ENCODE peak calls at places on chromosomes 5 and 9, in four cellular contexts. One of them, this sample, is unnamed.

GRCh38 chr9:37017546-37017945 is 16.5 kb downstream of the PAX5 start:
- DNase-seq in foreskin fibroblast: no peak
- DNase-seq in neural progenitor cell: no peak
- DNase-seq in cardiac muscle cell: no peak
- DNase-seq in this sample: no peak

GRCh38 chr9:12426198-12426864 is 266.9 kb upstream of the TYRP1 start:
- DNase-seq in foreskin fibroblast: no peak
- DNase-seq in neural progenitor cell: peak; percentile 38
- DNase-seq in cardiac muscle cell: peak; percentile 35
- DNase-seq in this sample: peak; percentile 14

GRCh38 chr5:64775288-64775687 is 6.6 kb downstream of the CWC27 start:
- DNase-seq in foreskin fibroblast: no peak
- DNase-seq in neural progenitor cell: no peak
- DNase-seq in cardiac muscle cell: no peak
- DNase-seq in this sample: no peak

GRCh38 chr9:116641292-116642059 is 45.6 kb upstream of the TRIM32 start:
- DNase-seq in foreskin fibroblast: peak; percentile 22
- DNase-seq in neural progenitor cell: no peak
- DNase-seq in cardiac muscle cell: no peak
- DNase-seq in this sample: no peak

GRCh38 chr9:37499297-37499696 is 13.5 kb downstream of the POLR1E start:
- DNase-seq in foreskin fibroblast: no peak
- DNase-seq in neural progenitor cell: no peak
- DNase-seq in cardiac muscle cell: no peak
- DNase-seq in this sample: no peak

GRCh38 chr5:51095481-51095880 is 287.8 kb upstream of the ISL1 start:
- DNase-seq in foreskin fibroblast: no peak
- DNase-seq in neural progenitor cell: peak; percentile 81
- DNase-seq in cardiac muscle cell: no peak
- DNase-seq in this sample: no peak

GRCh38 chr9:70263421-70263820 is 4.6 kb downstream of the SMC5 start:
- DNase-seq in foreskin fibroblast: peak; percentile 19
- DNase-seq in neural progenitor cell: no peak
- DNase-seq in cardiac muscle cell: peak; percentile 24
- DNase-seq in this sample: no peak

GRCh38 chr5:72523960-72524582 is 16.9 kb upstream of the ZNF366 start:
- DNase-seq in foreskin fibroblast: peak; percentile 72
- DNase-seq in neural progenitor cell: peak; percentile 64
- DNase-seq in cardiac muscle cell: peak; percentile 91
- DNase-seq in this sample: peak; percentile 74

GRCh38 chr5:14464101-14464500 is 117.5 kb upstream of the OTULINL start:
- DNase-seq in foreskin fibroblast: no peak
- DNase-seq in neural progenitor cell: no peak
- DNase-seq in cardiac muscle cell: peak; percentile 49
- DNase-seq in this sample: no peak

GRCh38 chr9:127981559-127982121 is 851 bp upstream of the EEIG1 start:
- DNase-seq in foreskin fibroblast: no peak
- DNase-seq in neural progenitor cell: no peak
- DNase-seq in cardiac muscle cell: no peak
- DNase-seq in this sample: no peak

GRCh38 chr9:76415154-76415553 is 20.9 kb upstream of the RFK start:
- DNase-seq in foreskin fibroblast: no peak
- DNase-seq in neural progenitor cell: no peak
- DNase-seq in cardiac muscle cell: no peak
- DNase-seq in this sample: no peak

GRCh38 chr9:108664309-108665255 is 191.2 kb downstream of the ACTL7B start:
- DNase-seq in foreskin fibroblast: no peak
- DNase-seq in neural progenitor cell: peak; percentile 9
- DNase-seq in cardiac muscle cell: no peak
- DNase-seq in this sample: peak; percentile 76

GRCh38 chr9:2453701-2454100 is 167.9 kb upstream of the VLDLR start:
- DNase-seq in foreskin fibroblast: no peak
- DNase-seq in neural progenitor cell: no peak
- DNase-seq in cardiac muscle cell: no peak
- DNase-seq in this sample: no peak

GRCh38 chr5:127561254-127561653 is 43.8 kb downstream of the PRRC1 start:
- DNase-seq in foreskin fibroblast: peak; percentile 33
- DNase-seq in neural progenitor cell: no peak
- DNase-seq in cardiac muscle cell: peak; percentile 60
- DNase-seq in this sample: no peak

GRCh38 chr5:5158472-5158895 is 18.4 kb downstream of the ADAMTS16 start:
- DNase-seq in foreskin fibroblast: no peak
- DNase-seq in neural progenitor cell: no peak
- DNase-seq in cardiac muscle cell: peak; percentile 41
- DNase-seq in this sample: no peak

GRCh38 chr5:58410441-58410840 is 49.4 kb downstream of the PLK2 start:
- DNase-seq in foreskin fibroblast: peak; percentile 77
- DNase-seq in neural progenitor cell: no peak
- DNase-seq in cardiac muscle cell: peak; percentile 79
- DNase-seq in this sample: no peak

GRCh38 chr9:78103971-78104433 is 72.4 kb upstream of the GNAQ start:
- DNase-seq in foreskin fibroblast: no peak
- DNase-seq in neural progenitor cell: no peak
- DNase-seq in cardiac muscle cell: no peak
- DNase-seq in this sample: no peak

GRCh38 chr9:89815903-89816573 is 211.2 kb downstream of the GADD45G start:
- DNase-seq in foreskin fibroblast: no peak
- DNase-seq in neural progenitor cell: no peak
- DNase-seq in cardiac muscle cell: no peak
- DNase-seq in this sample: no peak

GRCh38 chr9:105299190-105299854 is 54.9 kb downstream of the SLC44A1 start:
- DNase-seq in foreskin fibroblast: peak; percentile 96
- DNase-seq in neural progenitor cell: no peak
- DNase-seq in cardiac muscle cell: peak; percentile 95
- DNase-seq in this sample: no peak

GRCh38 chr5:39742916-39743315 is 318.1 kb upstream of the DAB2 start:
- DNase-seq in foreskin fibroblast: no peak
- DNase-seq in neural progenitor cell: no peak
- DNase-seq in cardiac muscle cell: no peak
- DNase-seq in this sample: no peak

GRCh38 chr5:88734191-88734640 is 148.8 kb downstream of the MEF2C start:
- DNase-seq in foreskin fibroblast: no peak
- DNase-seq in neural progenitor cell: no peak
- DNase-seq in cardiac muscle cell: peak; percentile 18
- DNase-seq in this sample: no peak

GRCh38 chr9:72858089-72858912 is 94.6 kb downstream of the ALDH1A1 start:
- DNase-seq in foreskin fibroblast: peak; percentile 62
- DNase-seq in neural progenitor cell: peak; percentile 39
- DNase-seq in cardiac muscle cell: peak; percentile 34
- DNase-seq in this sample: no peak

GRCh38 chr5:173020154-173020581 is 36.0 kb upstream of the CREBRF start:
- DNase-seq in foreskin fibroblast: no peak
- DNase-seq in neural progenitor cell: no peak
- DNase-seq in cardiac muscle cell: peak; percentile 29
- DNase-seq in this sample: no peak

GRCh38 chr9:7027996-7028395 is 270.2 kb downstream of the KDM4C start:
- DNase-seq in foreskin fibroblast: no peak
- DNase-seq in neural progenitor cell: no peak
- DNase-seq in cardiac muscle cell: no peak
- DNase-seq in this sample: no peak

GRCh38 chr5:37717613-37718431 is 122.0 kb downstream of the GDNF start:
- DNase-seq in foreskin fibroblast: peak; percentile 42
- DNase-seq in neural progenitor cell: peak; percentile 22
- DNase-seq in cardiac muscle cell: peak; percentile 93
- DNase-seq in this sample: peak; percentile 98

DNA sequence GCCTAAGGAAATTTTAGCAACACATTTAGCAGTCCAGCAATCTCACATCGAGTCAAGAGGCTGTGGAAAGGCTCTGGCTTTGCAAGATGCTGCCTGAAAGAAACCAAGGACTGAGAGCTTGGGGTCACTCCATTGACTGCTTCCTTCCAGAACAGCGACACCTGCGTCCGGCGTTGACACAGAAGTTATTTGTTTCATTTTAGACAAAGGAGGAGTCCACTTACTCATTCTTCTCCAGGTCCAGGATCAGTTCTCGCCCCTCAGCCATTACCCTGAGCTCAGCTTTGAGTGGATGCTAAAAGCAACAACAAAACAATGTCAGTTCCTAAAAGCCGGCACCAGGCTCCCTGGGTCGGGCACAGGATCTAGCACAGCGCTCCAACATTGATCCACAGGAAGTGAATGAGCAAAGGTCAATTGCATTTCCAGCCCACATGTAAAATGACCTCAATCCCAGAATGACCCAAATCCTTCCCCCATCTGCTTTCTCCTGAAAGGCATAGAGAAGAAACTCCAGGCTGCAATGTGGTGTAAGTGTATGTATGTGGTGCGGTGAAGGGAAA is 11.3 kb downstream of the ADAM19 start:
- DNase-seq in foreskin fibroblast: no peak
- DNase-seq in neural progenitor cell: no peak
- DNase-seq in cardiac muscle cell: no peak
- DNase-seq in this sample: no peak
- H3K4me3 ChIP-seq in foreskin fibroblast: no peak overlapping the region
- H3K4me3 ChIP-seq in neural progenitor cell: no peak overlapping the region
- H3K4me3 ChIP-seq in cardiac muscle cell: no peak overlapping the region
- H3K4me3 ChIP-seq in this sample: no peak overlapping the region

GRCh38 chr5:121658221-121658620 is 193.5 kb upstream of the FTMT start:
- DNase-seq in foreskin fibroblast: no peak
- DNase-seq in neural progenitor cell: no peak
- DNase-seq in cardiac muscle cell: no peak
- DNase-seq in this sample: no peak
- H3K4me3 ChIP-seq in foreskin fibroblast: no peak overlapping the region
- H3K4me3 ChIP-seq in neural progenitor cell: no peak overlapping the region
- H3K4me3 ChIP-seq in cardiac muscle cell: no peak overlapping the region
- H3K4me3 ChIP-seq in this sample: no peak overlapping the region

GRCh38 chr5:112737088-112737471 is 605 bp upstream of the APC start:
- DNase-seq in foreskin fibroblast: peak; percentile 1
- DNase-seq in neural progenitor cell: peak; percentile 9
- DNase-seq in cardiac muscle cell: peak; percentile 12
- DNase-seq in this sample: no peak

GRCh38 chr5:112734597-112734996 is 3.1 kb upstream of the APC start:
- DNase-seq in foreskin fibroblast: no peak
- DNase-seq in neural progenitor cell: no peak
- DNase-seq in cardiac muscle cell: no peak
- DNase-seq in this sample: no peak

GRCh38 chr5:112735702-112736101 is 2.0 kb upstream of the APC start:
- DNase-seq in foreskin fibroblast: peak; percentile 34
- DNase-seq in neural progenitor cell: no peak
- DNase-seq in cardiac muscle cell: peak; percentile 10
- DNase-seq in this sample: peak; percentile 32

GRCh38 chr5:112729630-112730029 is 8.1 kb upstream of the APC start:
- DNase-seq in foreskin fibroblast: no peak
- DNase-seq in neural progenitor cell: no peak
- DNase-seq in cardiac muscle cell: no peak
- DNase-seq in this sample: no peak

GRCh38 chr5:112733586-112733985 is 4.1 kb upstream of the APC start:
- DNase-seq in foreskin fibroblast: no peak
- DNase-seq in neural progenitor cell: no peak
- DNase-seq in cardiac muscle cell: no peak
- DNase-seq in this sample: no peak
- H3K4me3 ChIP-seq in foreskin fibroblast: no peak overlapping the region
- H3K4me3 ChIP-seq in neural progenitor cell: no peak overlapping the region
- H3K4me3 ChIP-seq in cardiac muscle cell: no peak overlapping the region
- H3K4me3 ChIP-seq in this sample: no peak overlapping the region

DNA sequence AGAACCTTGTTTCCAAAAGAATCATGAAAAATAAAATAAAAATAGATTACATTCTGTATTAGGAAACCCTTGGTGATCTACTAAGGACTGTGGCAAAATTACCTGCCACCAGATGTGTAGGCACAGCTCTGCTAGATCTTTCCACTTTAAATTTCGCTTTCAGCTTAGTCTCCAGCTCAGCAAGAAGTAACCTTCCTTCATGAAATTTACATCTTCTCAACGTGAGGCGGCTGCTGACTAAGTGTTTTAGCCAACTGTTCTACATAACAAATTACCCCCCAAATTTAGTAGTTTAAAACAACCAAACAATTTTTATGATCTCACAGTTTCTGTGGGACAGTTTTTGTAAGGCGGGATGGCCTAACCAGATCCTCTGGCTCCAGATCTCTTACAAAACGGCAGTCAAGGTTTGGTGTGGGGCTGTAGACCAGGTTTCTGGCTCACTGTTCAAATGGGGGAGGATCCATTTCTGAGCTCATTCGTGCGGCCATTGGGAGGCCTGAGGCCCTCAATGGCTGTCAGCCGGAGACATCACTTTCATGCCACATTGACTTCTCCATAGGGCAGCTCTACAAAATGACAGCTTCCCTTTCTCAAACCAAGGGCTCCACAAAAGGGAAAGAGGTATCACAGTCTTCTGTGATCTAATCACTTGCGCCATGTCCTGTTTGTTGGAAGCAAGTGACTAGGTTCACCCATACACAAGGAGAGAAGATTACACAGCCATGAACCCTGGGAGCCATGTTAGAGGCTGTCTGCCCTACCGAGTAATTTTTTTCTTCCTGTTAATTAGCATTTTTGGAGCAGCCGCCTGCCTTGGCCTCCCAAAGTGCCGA is 32.9 kb upstream of the GOLPH3 start:
- DNase-seq in foreskin fibroblast: no peak
- DNase-seq in neural progenitor cell: no peak
- DNase-seq in cardiac muscle cell: no peak
- DNase-seq in this sample: no peak
- H3K4me3 ChIP-seq in foreskin fibroblast: no peak overlapping the region
- H3K4me3 ChIP-seq in neural progenitor cell: no peak overlapping the region
- H3K4me3 ChIP-seq in cardiac muscle cell: no peak overlapping the region
- H3K4me3 ChIP-seq in this sample: no peak overlapping the region

GRCh38 chr5:52794519-52794918 is 6.8 kb downstream of the ITGA1 start:
- DNase-seq in foreskin fibroblast: no peak
- DNase-seq in neural progenitor cell: no peak
- DNase-seq in cardiac muscle cell: peak; percentile 53
- DNase-seq in this sample: no peak
- H3K4me3 ChIP-seq in foreskin fibroblast: no peak overlapping the region
- H3K4me3 ChIP-seq in neural progenitor cell: no peak overlapping the region
- H3K4me3 ChIP-seq in cardiac muscle cell: no peak overlapping the region
- H3K4me3 ChIP-seq in this sample: no peak overlapping the region

GRCh38 chr5:150172147-150172546 is 5.6 kb downstream of the CDX1 start:
- DNase-seq in foreskin fibroblast: peak; percentile 57
- DNase-seq in neural progenitor cell: no peak
- DNase-seq in cardiac muscle cell: peak; percentile 74
- DNase-seq in this sample: no peak

GRCh38 chr5:150167163-150167798 is 703 bp downstream of the CDX1 start:
- DNase-seq in foreskin fibroblast: no peak
- DNase-seq in neural progenitor cell: peak; percentile 58
- DNase-seq in cardiac muscle cell: no peak
- DNase-seq in this sample: no peak

GRCh38 chr5:150166193-150167162 is at the start of gene CDX1:
- DNase-seq in foreskin fibroblast: no peak
- DNase-seq in neural progenitor cell: no peak
- DNase-seq in cardiac muscle cell: no peak
- DNase-seq in this sample: no peak

GRCh38 chr5:150167908-150168307 is 1.3 kb downstream of the CDX1 start:
- DNase-seq in foreskin fibroblast: no peak
- DNase-seq in neural progenitor cell: peak; percentile 61
- DNase-seq in cardiac muscle cell: no peak
- DNase-seq in this sample: no peak

DNA sequence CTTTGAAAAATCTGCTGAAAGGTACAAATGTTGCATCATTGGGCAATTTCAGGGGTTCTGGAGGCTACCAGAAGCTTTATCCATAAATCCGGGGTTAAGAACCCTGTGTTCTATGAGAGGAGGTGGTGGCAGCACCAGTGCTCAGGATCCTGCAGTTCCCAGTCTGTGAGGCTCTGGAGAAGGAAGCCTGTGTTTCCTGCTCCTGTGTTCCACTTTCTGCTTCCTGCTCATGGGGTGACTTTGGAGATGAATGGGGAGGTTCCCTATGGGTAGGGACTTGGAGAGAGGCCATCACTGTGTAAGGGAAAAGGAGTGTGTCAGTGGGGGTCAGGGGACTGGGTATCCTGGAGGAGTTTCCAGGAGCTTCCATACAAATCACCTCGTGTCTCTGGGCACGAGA is 2.3 kb downstream of the CDX1 start:
- DNase-seq in foreskin fibroblast: no peak
- DNase-seq in neural progenitor cell: no peak
- DNase-seq in cardiac muscle cell: no peak
- DNase-seq in this sample: no peak
- H3K4me3 ChIP-seq in foreskin fibroblast: no peak overlapping the region
- H3K4me3 ChIP-seq in neural progenitor cell: no peak overlapping the region
- H3K4me3 ChIP-seq in cardiac muscle cell: no peak overlapping the region
- H3K4me3 ChIP-seq in this sample: no peak overlapping the region

This sample was measured in LNCaP clone FGC.